ENCODE peak calls at places on chromosomes 11 and 22, in five cellular contexts. W is choroid plexus epithelial cell, U is ACHN, Z is PC-9, Q is iris pigment epithelial cell. Y is an unnamed sample.

GRCh38 chr11:96127596-96127959 is 203.7 kb upstream of the MTMR2 start:
- DNase-seq in W (no peak), U (no peak), Z (peak), Q (no peak), Y (no peak)

GRCh38 chr11:73797457-73797856 is 9.8 kb downstream of the MRPL48 start:
- DNase-seq in W (no peak), U (no peak), Z (no peak), Q (no peak), Y (peak)

GRCh38 chr22:28986366-28986765 is 75.3 kb downstream of the C22orf31 start:
- DNase-seq in W (peak), U (no peak), Z (peak), Q (peak), Y (no peak)

GRCh38 chr11:2518983-2519340 is 74.2 kb downstream of the KCNQ1 start:
- DNase-seq in W (no peak), U (no peak), Z (no peak), Q (no peak), Y (no peak)

GRCh38 chr22:17647996-17648395 is 9.4 kb downstream of the BCL2L13 start:
- DNase-seq in W (peak), U (no peak), Z (no peak), Q (peak), Y (no peak)

GRCh38 chr22:41830174-41830573 is 2.7 kb upstream of the SREBF2 start:
- DNase-seq in W (no peak), U (peak), Z (no peak), Q (no peak), Y (no peak)

GRCh38 chr11:61297741-61298140 is 2.6 kb upstream of the VWCE start:
- DNase-seq in W (peak), U (peak), Z (no peak), Q (peak), Y (peak)

GRCh38 chr22:23353696-23354095 is 173.4 kb downstream of the BCR start:
- DNase-seq in W (no peak), U (no peak), Z (no peak), Q (no peak), Y (no peak)

GRCh38 chr11:123532131-123532530 is 102.1 kb downstream of the GRAMD1B start:
- DNase-seq in W (no peak), U (no peak), Z (no peak), Q (no peak), Y (peak)

GRCh38 chr22:19176175-19176630 is 2.3 kb downstream of the SLC25A1 start:
- DNase-seq in W (no peak), U (no peak), Z (no peak), Q (no peak), Y (no peak)

GRCh38 chr11:57432714-57433163 is 5.8 kb upstream of the SLC43A3 start:
- DNase-seq in W (peak), U (peak), Z (peak), Q (peak), Y (peak)